ENCODE peak calls at places on chromosome 14, in six cellular contexts. B is neural crest cell, Y is foreskin keratinocyte, A is NCI-H774, Z is H4, R is Calu3. N is an unnamed sample.
A peak's percentile ranks its signal among the peaks of the same experiment; 100 is the strongest.

GRCh38 chr14:90179809-90180779 is 76.3 kb upstream of the PSMC1 start:
- DNase-seq in B (no peak), Y (no peak), A (no peak), Z (no peak), R (no peak), N (no peak)

GRCh38 chr14:68397371-68397779 is 395.5 kb downstream of the ZFP36L1 start:
- DNase-seq in B (no peak), Y (no peak), A (no peak), Z (no peak), R (no peak), N (no peak)

GRCh38 chr14:72907886-72908285 is 14.0 kb upstream of the DPF3 start:
- DNase-seq in B (no peak), Y (no peak), A (no peak), Z (peak; percentile 38), R (peak; percentile 17), N (no peak)

GRCh38 chr14:99309220-99309766 is 37.3 kb upstream of the BCL11B start:
- DNase-seq in B (no peak), Y (no peak), A (no peak), Z (no peak), R (no peak), N (no peak)

GRCh38 chr14:76376001-76376404 is at the start of gene ESRRB:
- DNase-seq in B (peak; percentile 21), Y (no peak), A (no peak), Z (no peak), R (peak; percentile 12), N (no peak)

GRCh38 chr14:34966413-34966812 is 16.4 kb upstream of the SRP54 start:
- DNase-seq in B (no peak), Y (no peak), A (no peak), Z (no peak), R (no peak), N (no peak)

GRCh38 chr14:65303185-65303901 is 109.2 kb upstream of the FUT8 start:
- DNase-seq in B (no peak), Y (peak; percentile 55), A (no peak), Z (no peak), R (peak; percentile 54), N (no peak)

GRCh38 chr14:73746540-73747385 is 32.6 kb upstream of the PNMA1 start:
- DNase-seq in B (no peak), Y (no peak), A (no peak), Z (no peak), R (no peak), N (peak; percentile 38)

GRCh38 chr14:99415496-99416281 is 65.0 kb downstream of the SETD3 start:
- DNase-seq in B (peak; percentile 54), Y (peak; percentile 38), A (peak; percentile 82), Z (peak; percentile 79), R (peak; percentile 54), N (peak; percentile 55)